ENCODE peak calls at places on chromosomes 4 and X, in nine cellular contexts. U is A549, J is Karpas-422, A is neuronal stem cell, Q is mesendoderm, E is GM23248, G is mammary epithelial cell, N is endothelial cell of umbilical vein, W is K562. K is an unnamed sample. For H3K4me1, the result is how much of the 10 kb centered on the place peaks cover.

GRCh38 chrX:47568656-47569295 is 7.8 kb downstream of the ARAF start:
- DNase-seq in U (peak), J (peak), A (no peak), Q (peak), E (no peak), G (no peak), N (no peak), W (peak), K (peak)

GRCh38 chr4:151276787-151277557 is at the start of gene PRSS48:
- DNase-seq in U (peak), J (peak), A (peak), Q (peak), E (peak), G (peak), N (peak), W (peak), K (peak)

GRCh38 chr4:107913283-107913899 is 18.0 kb upstream of the CYP2U1 start:
- DNase-seq in U (peak), J (peak), A (peak), Q (peak), E (peak), G (peak), N (peak), W (peak), K (peak)

GRCh38 chr4:19752600-19752999 is 499.1 kb upstream of the SLIT2 start:
- DNase-seq in U (no peak), J (no peak), A (no peak), Q (no peak), E (no peak), G (no peak), N (no peak), W (no peak), K (no peak)

GRCh38 chr4:139054791-139055376 is 39.3 kb downstream of the NOCT start:
- DNase-seq in U (no peak), J (no peak), A (no peak), Q (no peak), E (peak), G (no peak), N (no peak), W (no peak), K (no peak)

GRCh38 chr4:10667651-10668341 is 16.8 kb downstream of the CLNK start:
- DNase-seq in U (no peak), J (no peak), A (no peak), Q (no peak), E (no peak), G (no peak), N (no peak), W (no peak), K (peak)

GRCh38 chr4:108382751-108383150 is 214.0 kb upstream of the LEF1 start:
- DNase-seq in U (no peak), J (no peak), A (no peak), Q (no peak), E (no peak), G (no peak), N (no peak), W (no peak), K (no peak)

GRCh38 chrX:153477901-153478300 is 7.5 kb upstream of the HAUS7 start:
- DNase-seq in U (no peak), J (no peak), A (no peak), Q (no peak), E (peak), G (no peak), N (no peak), W (no peak), K (no peak)

GRCh38 chr4:44421330-44421729 is 27.3 kb downstream of the KCTD8 start:
- DNase-seq in U (no peak), J (no peak), A (no peak), Q (no peak), E (no peak), G (no peak), N (no peak), W (no peak), K (no peak)

GRCh38 chrX:150227321-150227860 is 135.7 kb upstream of the MAMLD1 start:
- DNase-seq in U (no peak), J (no peak), A (no peak), Q (no peak), E (no peak), G (no peak), N (no peak), W (no peak), K (no peak)
- H3K4me1 ChIP-seq in U (under half), J (under half), A (under half), Q (under half), E (under half), G (under half), N (under half), W (under half), K (under half)

GRCh38 chr4:149345424-149345823 is 470.2 kb downstream of the IQCM start:
- DNase-seq in U (no peak), J (no peak), A (no peak), Q (no peak), E (peak), G (peak), N (no peak), W (no peak), K (no peak)

GRCh38 chr4:149343614-149344013 is 472.0 kb downstream of the IQCM start:
- DNase-seq in U (no peak), J (no peak), A (no peak), Q (no peak), E (no peak), G (no peak), N (no peak), W (no peak), K (no peak)

GRCh38 chr4:149344436-149344835 is 471.2 kb downstream of the IQCM start:
- DNase-seq in U (no peak), J (no peak), A (no peak), Q (no peak), E (peak), G (peak), N (no peak), W (no peak), K (no peak)

DNA sequence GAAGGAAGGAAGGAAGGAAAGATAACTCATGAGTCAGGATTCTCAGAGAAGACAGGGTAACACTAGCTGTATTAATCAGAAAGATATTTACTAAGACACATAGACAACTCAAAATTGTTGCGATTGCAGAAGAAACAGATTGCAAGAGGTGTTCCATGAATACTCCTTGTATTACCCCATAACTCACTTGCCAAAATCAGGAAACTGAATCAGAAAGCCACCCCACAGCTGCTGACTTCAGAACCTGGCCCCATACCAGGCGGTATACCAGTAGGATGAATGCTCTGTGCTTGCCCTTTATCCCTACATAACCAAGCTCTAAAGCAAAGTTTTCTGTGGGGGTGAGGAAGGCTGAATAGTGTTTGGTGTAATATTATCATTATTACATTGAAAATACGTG is 468.5 kb downstream of the IQCM start:
- DNase-seq in U (no peak), J (no peak), A (no peak), Q (no peak), E (peak), G (no peak), N (no peak), W (no peak), K (no peak)
- H3K4me2 ChIP-seq in U (no peak), J (no peak), A (no peak), Q (no peak), E (no peak), G (no peak), N (no peak), W (no peak), K (no peak)

DNA sequence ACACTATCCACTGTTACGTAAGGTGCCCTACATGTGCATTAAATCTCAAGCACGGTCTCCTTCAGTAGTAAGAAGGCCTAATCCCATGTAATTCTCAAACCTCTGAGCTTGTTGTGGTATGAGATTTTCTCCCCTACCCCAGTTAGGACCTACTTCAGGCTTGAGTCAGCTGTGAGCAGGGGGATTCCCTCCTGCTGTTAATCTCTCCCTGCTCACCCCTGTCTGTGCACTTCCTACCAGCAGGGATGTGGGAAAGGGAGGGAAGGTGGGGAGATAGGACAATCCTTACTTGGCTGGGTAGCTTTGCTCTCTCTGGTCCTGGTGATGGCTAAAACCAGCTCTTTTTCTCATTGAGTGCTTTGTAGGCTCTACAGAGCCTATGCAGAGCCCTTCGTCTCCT is 60.8 kb downstream of the PALLD start:
- DNase-seq in U (no peak), J (no peak), A (no peak), Q (peak), E (no peak), G (no peak), N (no peak), W (no peak), K (no peak)
- H3K4me1 ChIP-seq in U (half or more), J (under half), A (under half), Q (under half), E (under half), G (under half), N (under half), W (under half), K (under half)

DNA sequence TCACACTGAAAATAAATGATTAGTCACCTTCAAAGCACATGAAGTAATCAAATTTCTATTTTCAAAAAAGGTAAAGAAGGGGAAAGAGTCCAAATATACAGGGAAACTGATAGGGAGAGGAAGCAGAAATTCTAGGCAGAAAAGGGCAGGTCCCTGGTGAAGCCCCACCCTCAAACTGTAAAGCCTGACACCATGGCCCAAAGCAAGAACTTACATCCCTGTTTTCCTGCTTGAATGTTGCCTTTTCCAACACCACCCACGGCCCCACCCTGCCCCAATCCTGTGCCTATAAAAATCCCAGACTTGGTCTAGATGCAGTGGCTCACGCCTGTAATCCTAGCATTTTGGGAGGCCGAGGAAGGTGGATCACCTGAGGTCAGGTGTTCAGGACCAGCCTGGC is 361.8 kb downstream of the PPP3CA start:
- DNase-seq in U (no peak), J (no peak), A (no peak), Q (no peak), E (no peak), G (peak), N (no peak), W (no peak), K (no peak)
- H3K4me2 ChIP-seq in U (no peak), J (no peak), A (no peak), Q (no peak), E (peak), G (peak), N (no peak), W (no peak), K (no peak)

DNA sequence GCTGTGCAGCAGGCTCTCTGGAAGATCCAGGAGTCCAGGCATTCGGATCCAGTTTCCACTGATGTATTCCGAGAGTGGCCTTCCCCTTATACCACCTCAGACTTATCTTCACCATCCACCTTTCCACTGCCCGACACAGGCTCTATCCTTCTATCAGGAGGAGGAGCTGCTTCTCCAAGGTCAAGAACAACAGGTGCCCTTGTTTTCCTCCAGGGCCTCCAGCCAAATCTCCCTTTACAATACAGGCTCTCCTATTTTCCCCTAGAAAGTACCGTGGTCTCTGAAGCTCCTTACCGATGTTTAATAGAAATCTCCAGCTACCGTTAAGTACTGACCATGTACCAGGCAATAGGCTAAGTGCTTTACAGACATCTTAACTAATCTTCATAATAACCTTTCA is 61.3 kb downstream of the AFAP1 start:
- DNase-seq in U (no peak), J (no peak), A (no peak), Q (no peak), E (no peak), G (no peak), N (peak), W (no peak), K (no peak)
- H3K4me1 ChIP-seq in U (half or more), J (under half), A (under half), Q (under half), E (half or more), G (under half), N (under half), W (under half), K (under half)

K was measured in neural progenitor cell.